ENCODE peak calls at places on chromosomes 1 and 21, in four cellular contexts. One of them, this sample, is unnamed. For H3K36me3, the result is how much of the 10 kb centered on the place peaks cover.

GRCh38 chr1:25030674-25031589 is 100.9 kb upstream of the RUNX3 start:
- DNase-seq in psoas muscle: no peak
- DNase-seq in neural progenitor cell: no peak
- DNase-seq in cardiac muscle cell: no peak
- DNase-seq in this sample: no peak

GRCh38 chr1:116126281-116126680 is 15.1 kb downstream of the MAB21L3 start:
- DNase-seq in neural progenitor cell: no peak
- DNase-seq in cardiac muscle cell: no peak
- DNase-seq in psoas muscle: no peak
- DNase-seq in this sample: no peak

GRCh38 chr1:162562452-162562828 is 918 bp downstream of the UAP1 start:
- DNase-seq in psoas muscle: no peak
- DNase-seq in cardiac muscle cell: peak
- DNase-seq in neural progenitor cell: no peak
- DNase-seq in this sample: no peak

GRCh38 chr1:22801753-22802152 is 91.1 kb downstream of the EPHB2 start:
- DNase-seq in cardiac muscle cell: no peak
- DNase-seq in psoas muscle: no peak
- DNase-seq in neural progenitor cell: peak
- DNase-seq in this sample: no peak

GRCh38 chr1:64969305-64970066 is 3.1 kb upstream of the JAK1 start:
- DNase-seq in psoas muscle: no peak
- DNase-seq in neural progenitor cell: no peak
- DNase-seq in cardiac muscle cell: peak
- DNase-seq in this sample: peak

GRCh38 chr21:33109574-33110339 is 39.8 kb downstream of the OLIG1 start:
- DNase-seq in cardiac muscle cell: no peak
- DNase-seq in psoas muscle: no peak
- DNase-seq in neural progenitor cell: peak
- DNase-seq in this sample: no peak

GRCh38 chr1:90605070-90605469 is 112.0 kb downstream of the BARHL2 start:
- DNase-seq in cardiac muscle cell: no peak
- DNase-seq in psoas muscle: no peak
- DNase-seq in neural progenitor cell: no peak
- DNase-seq in this sample: no peak

GRCh38 chr1:210688482-210689233 is 360.0 kb downstream of the HHAT start:
- DNase-seq in cardiac muscle cell: no peak
- DNase-seq in neural progenitor cell: no peak
- DNase-seq in psoas muscle: no peak
- DNase-seq in this sample: no peak

GRCh38 chr1:182629674-182630073 is 25.5 kb upstream of the RGS16 start:
- DNase-seq in psoas muscle: no peak
- DNase-seq in neural progenitor cell: peak
- DNase-seq in cardiac muscle cell: no peak
- DNase-seq in this sample: no peak

GRCh38 chr1:119132179-119132578 is 8.3 kb downstream of the WARS2 start:
- DNase-seq in psoas muscle: peak
- DNase-seq in cardiac muscle cell: no peak
- DNase-seq in neural progenitor cell: no peak
- DNase-seq in this sample: no peak

GRCh38 chr1:85555867-85556577 is 24.5 kb upstream of the CCN1 start:
- DNase-seq in neural progenitor cell: no peak
- DNase-seq in psoas muscle: no peak
- DNase-seq in cardiac muscle cell: no peak
- DNase-seq in this sample: no peak

GRCh38 chr1:93675931-93676330 is 5.7 kb downstream of the BCAR3 start:
- DNase-seq in neural progenitor cell: no peak
- DNase-seq in psoas muscle: no peak
- DNase-seq in cardiac muscle cell: peak
- DNase-seq in this sample: no peak

DNA sequence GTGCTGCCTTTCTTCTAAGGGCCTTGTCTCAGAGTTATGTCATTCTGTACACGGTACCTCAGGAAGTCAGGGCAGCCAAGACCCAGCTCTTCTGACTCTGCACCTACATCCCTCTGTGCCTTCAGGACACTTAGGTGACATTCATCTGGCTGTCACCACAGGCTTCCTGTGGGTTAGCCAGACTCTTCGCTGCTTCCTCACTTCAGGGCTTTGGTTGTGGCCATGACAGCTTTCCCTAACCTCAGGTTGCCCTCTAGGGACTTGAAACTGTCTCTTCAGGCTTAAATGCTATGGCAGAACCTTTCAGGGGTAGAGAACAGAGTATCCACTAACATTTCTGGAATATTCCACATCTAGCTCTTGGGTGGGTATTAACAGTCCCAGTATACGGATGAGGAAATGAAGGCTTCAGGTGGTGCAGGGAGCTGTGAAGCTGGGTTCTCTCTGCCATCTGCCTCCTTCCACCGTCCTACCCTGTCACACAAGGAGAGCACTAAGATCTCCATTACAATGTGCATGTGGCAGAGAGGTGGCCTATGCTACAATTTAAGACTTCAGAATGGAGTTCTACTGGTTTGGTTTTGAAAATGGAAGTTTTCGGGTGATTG is 9.9 kb downstream of the TSSK3 start:
- DNase-seq in psoas muscle: no peak
- DNase-seq in neural progenitor cell: no peak
- DNase-seq in cardiac muscle cell: no peak
- DNase-seq in this sample: no peak
- H3K36me3 ChIP-seq in psoas muscle: half or more
- H3K36me3 ChIP-seq in neural progenitor cell: under half
- H3K36me3 ChIP-seq in cardiac muscle cell: under half
- H3K36me3 ChIP-seq in this sample: half or more

GRCh38 chr1:52670599-52670998 is 27.5 kb downstream of the COA7 start:
- DNase-seq in psoas muscle: no peak
- DNase-seq in neural progenitor cell: no peak
- DNase-seq in cardiac muscle cell: no peak
- DNase-seq in this sample: no peak

GRCh38 chr1:52667290-52667689 is 30.9 kb downstream of the COA7 start:
- DNase-seq in cardiac muscle cell: no peak
- DNase-seq in psoas muscle: no peak
- DNase-seq in neural progenitor cell: no peak
- DNase-seq in this sample: no peak

GRCh38 chr1:52669696-52670095 is 28.5 kb downstream of the COA7 start:
- DNase-seq in cardiac muscle cell: peak
- DNase-seq in neural progenitor cell: no peak
- DNase-seq in psoas muscle: no peak
- DNase-seq in this sample: no peak

GRCh38 chr1:52667984-52668383 is 30.2 kb downstream of the COA7 start:
- DNase-seq in neural progenitor cell: no peak
- DNase-seq in psoas muscle: no peak
- DNase-seq in cardiac muscle cell: no peak
- DNase-seq in this sample: no peak

DNA sequence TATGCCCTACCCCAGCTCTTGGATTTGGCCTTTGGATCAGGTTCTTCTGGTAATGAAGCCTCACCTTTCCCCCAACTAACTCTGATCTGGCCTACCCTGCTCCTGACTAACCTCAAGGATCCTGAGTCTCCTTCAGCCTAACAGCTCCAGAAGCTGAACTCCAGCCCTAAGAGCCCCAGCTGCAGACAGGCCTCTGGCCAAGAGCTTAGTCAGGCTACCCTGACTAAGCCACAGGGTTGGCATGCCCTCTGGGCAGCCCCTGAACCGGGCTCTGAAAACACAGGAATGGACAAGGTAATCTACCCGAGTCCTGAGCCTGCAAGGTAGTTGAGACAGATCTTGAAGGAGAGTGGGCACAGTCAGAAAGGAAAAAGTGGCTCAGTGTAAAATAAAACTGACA is 29.4 kb downstream of the COA7 start:
- DNase-seq in cardiac muscle cell: no peak
- DNase-seq in psoas muscle: no peak
- DNase-seq in neural progenitor cell: no peak
- DNase-seq in this sample: no peak
- TF ChIP-seq CTCF in cardiac muscle cell: no peak
- TF ChIP-seq CTCF in psoas muscle: no peak
- TF ChIP-seq CTCF in neural progenitor cell: no peak
- TF ChIP-seq CTCF in this sample: no peak

DNA sequence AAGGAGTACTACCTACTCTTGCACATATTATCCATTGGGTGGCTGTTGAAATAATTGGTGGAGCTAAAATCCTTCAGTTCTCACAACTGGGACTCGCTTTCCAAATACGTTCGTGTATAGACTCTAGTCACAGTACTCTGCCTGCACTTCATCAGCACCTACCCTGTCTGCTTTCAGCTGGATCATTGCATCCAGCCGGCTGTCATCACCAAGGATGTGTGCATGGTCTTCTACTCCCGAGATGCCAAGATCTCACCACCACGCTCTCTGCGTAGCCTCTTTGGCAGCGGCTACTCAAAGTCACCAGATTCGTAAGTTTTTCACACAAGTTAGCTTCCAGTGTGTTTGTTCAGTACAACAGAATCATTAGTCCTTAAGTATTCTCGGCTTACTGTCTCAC is 37.3 kb upstream of the PGD start:
- DNase-seq in psoas muscle: no peak
- DNase-seq in neural progenitor cell: no peak
- DNase-seq in cardiac muscle cell: no peak
- DNase-seq in this sample: no peak
- H3K36me3 ChIP-seq in psoas muscle: half or more
- H3K36me3 ChIP-seq in neural progenitor cell: under half
- H3K36me3 ChIP-seq in cardiac muscle cell: under half
- H3K36me3 ChIP-seq in this sample: half or more

GRCh38 chr1:66919063-66919462 is 5.6 kb downstream of the DNAI4 start:
- DNase-seq in neural progenitor cell: no peak
- DNase-seq in cardiac muscle cell: no peak
- DNase-seq in psoas muscle: no peak
- DNase-seq in this sample: no peak

GRCh38 chr1:66920543-66920942 is 4.1 kb downstream of the DNAI4 start:
- DNase-seq in psoas muscle: no peak
- DNase-seq in cardiac muscle cell: no peak
- DNase-seq in neural progenitor cell: no peak
- DNase-seq in this sample: no peak

GRCh38 chr1:66916320-66916719 is 8.3 kb downstream of the DNAI4 start:
- DNase-seq in neural progenitor cell: no peak
- DNase-seq in cardiac muscle cell: peak
- DNase-seq in psoas muscle: no peak
- DNase-seq in this sample: no peak

GRCh38 chr1:66917476-66917875 is 7.2 kb downstream of the DNAI4 start:
- DNase-seq in cardiac muscle cell: no peak
- DNase-seq in psoas muscle: no peak
- DNase-seq in neural progenitor cell: no peak
- DNase-seq in this sample: no peak

GRCh38 chr1:66919828-66920227 is 4.8 kb downstream of the DNAI4 start:
- DNase-seq in psoas muscle: no peak
- DNase-seq in cardiac muscle cell: no peak
- DNase-seq in neural progenitor cell: no peak
- DNase-seq in this sample: no peak
- TF ChIP-seq CTCF in psoas muscle: no peak
- TF ChIP-seq CTCF in cardiac muscle cell: no peak
- TF ChIP-seq CTCF in neural progenitor cell: no peak
- TF ChIP-seq CTCF in this sample: no peak

GRCh38 chr1:51215169-51215568 is 20.9 kb upstream of the RNF11 start:
- DNase-seq in neural progenitor cell: no peak
- DNase-seq in cardiac muscle cell: no peak
- DNase-seq in psoas muscle: no peak
- DNase-seq in this sample: no peak
- H3K36me3 ChIP-seq in neural progenitor cell: under half
- H3K36me3 ChIP-seq in cardiac muscle cell: under half
- H3K36me3 ChIP-seq in psoas muscle: under half
- H3K36me3 ChIP-seq in this sample: under half

DNA sequence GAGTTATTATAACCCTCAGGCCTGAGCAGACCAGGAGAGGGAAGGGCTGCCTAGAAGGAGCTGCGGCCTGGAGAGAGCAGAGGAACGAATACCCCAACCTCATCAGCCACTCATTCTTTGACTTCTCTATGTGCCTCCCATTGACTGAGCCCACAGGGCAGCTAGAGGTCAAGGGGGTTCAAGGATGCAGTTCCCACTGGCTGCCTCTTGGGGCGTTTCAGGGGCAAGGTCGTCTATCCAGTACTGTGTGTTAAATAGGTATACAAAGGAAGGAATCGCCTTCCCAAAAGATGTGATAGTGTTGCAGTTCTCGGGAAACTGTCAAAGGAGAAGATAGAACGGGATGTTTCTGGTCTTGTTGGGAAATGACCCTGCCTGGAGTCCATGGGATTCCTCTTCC is 250.6 kb downstream of the PRDM2 start:
- DNase-seq in neural progenitor cell: peak
- DNase-seq in cardiac muscle cell: no peak
- DNase-seq in psoas muscle: no peak
- DNase-seq in this sample: no peak
- TF ChIP-seq CTCF in neural progenitor cell: peak
- TF ChIP-seq CTCF in cardiac muscle cell: peak
- TF ChIP-seq CTCF in psoas muscle: no peak
- TF ChIP-seq CTCF in this sample: peak

This sample was measured in right lobe of liver.